ENCODE peak calls at places on chromosomes 7 and 10, in five cellular contexts. One of them, this sample, is unnamed.

GRCh38 chr10:99652800-99653390 is 6.4 kb upstream of the ENTPD7 start:
- DNase-seq in foreskin fibroblast: no peak
- DNase-seq in mucosa of descending colon: no peak
- DNase-seq in kidney: no peak
- DNase-seq in cardiac muscle cell: no peak
- DNase-seq in this sample: no peak

GRCh38 chr7:55109384-55110167 is 90.8 kb downstream of the EGFR start:
- DNase-seq in foreskin fibroblast: no peak
- DNase-seq in mucosa of descending colon: no peak
- DNase-seq in kidney: no peak
- DNase-seq in cardiac muscle cell: peak
- DNase-seq in this sample: no peak

GRCh38 chr7:29977926-29978652 is 11.5 kb downstream of the SCRN1 start:
- DNase-seq in foreskin fibroblast: no peak
- DNase-seq in mucosa of descending colon: no peak
- DNase-seq in kidney: no peak
- DNase-seq in cardiac muscle cell: no peak
- DNase-seq in this sample: peak

GRCh38 chr7:139823855-139824670 is 5.0 kb upstream of the TBXAS1 start:
- DNase-seq in foreskin fibroblast: peak
- DNase-seq in mucosa of descending colon: peak
- DNase-seq in kidney: no peak
- DNase-seq in cardiac muscle cell: peak
- DNase-seq in this sample: no peak

GRCh38 chr7:12893292-12893691 is 205.9 kb downstream of the ARL4A start:
- DNase-seq in foreskin fibroblast: peak
- DNase-seq in mucosa of descending colon: no peak
- DNase-seq in kidney: no peak
- DNase-seq in cardiac muscle cell: no peak
- DNase-seq in this sample: no peak

GRCh38 chr10:125093199-125093841 is 67.0 kb downstream of the CTBP2 start:
- DNase-seq in foreskin fibroblast: peak
- DNase-seq in mucosa of descending colon: no peak
- DNase-seq in kidney: peak
- DNase-seq in cardiac muscle cell: peak
- DNase-seq in this sample: no peak

GRCh38 chr10:118594392-118595063 is 920 bp downstream of the PRLHR start:
- DNase-seq in foreskin fibroblast: peak
- DNase-seq in mucosa of descending colon: peak
- DNase-seq in kidney: peak
- DNase-seq in cardiac muscle cell: peak
- DNase-seq in this sample: peak

GRCh38 chr7:71372991-71373390 is 241.0 kb downstream of the GALNT17 start:
- DNase-seq in foreskin fibroblast: no peak
- DNase-seq in mucosa of descending colon: no peak
- DNase-seq in kidney: no peak
- DNase-seq in cardiac muscle cell: no peak
- DNase-seq in this sample: no peak

GRCh38 chr7:50349963-50350944 is 45.7 kb downstream of the IKZF1 start:
- DNase-seq in foreskin fibroblast: no peak
- DNase-seq in mucosa of descending colon: no peak
- DNase-seq in kidney: no peak
- DNase-seq in cardiac muscle cell: no peak
- DNase-seq in this sample: no peak

GRCh38 chr7:90222811-90223725 is 11.5 kb downstream of the STEAP2 start:
- DNase-seq in foreskin fibroblast: peak
- DNase-seq in mucosa of descending colon: no peak
- DNase-seq in kidney: no peak
- DNase-seq in cardiac muscle cell: peak
- DNase-seq in this sample: no peak

GRCh38 chr7:150855046-150855445 is 2.7 kb downstream of the AOC1 start:
- DNase-seq in foreskin fibroblast: no peak
- DNase-seq in mucosa of descending colon: no peak
- DNase-seq in kidney: no peak
- DNase-seq in cardiac muscle cell: no peak
- DNase-seq in this sample: no peak

GRCh38 chr7:131919920-131920709 is 363.7 kb upstream of the PODXL start:
- DNase-seq in foreskin fibroblast: no peak
- DNase-seq in mucosa of descending colon: no peak
- DNase-seq in kidney: no peak
- DNase-seq in cardiac muscle cell: no peak
- DNase-seq in this sample: no peak

GRCh38 chr10:50788951-50789904 is 49.5 kb downstream of the ASAH2B start:
- DNase-seq in foreskin fibroblast: peak
- DNase-seq in mucosa of descending colon: no peak
- DNase-seq in kidney: no peak
- DNase-seq in cardiac muscle cell: peak
- DNase-seq in this sample: peak
- TF ChIP-seq CTCF in foreskin fibroblast: peak
- TF ChIP-seq CTCF in mucosa of descending colon: no peak
- TF ChIP-seq CTCF in kidney: peak
- TF ChIP-seq CTCF in cardiac muscle cell: peak
- TF ChIP-seq CTCF in this sample: peak

GRCh38 chr7:41098846-41099245 is 604.0 kb downstream of the INHBA start:
- DNase-seq in foreskin fibroblast: no peak
- DNase-seq in mucosa of descending colon: no peak
- DNase-seq in kidney: no peak
- DNase-seq in cardiac muscle cell: no peak
- DNase-seq in this sample: no peak
- TF ChIP-seq CTCF in foreskin fibroblast: no peak
- TF ChIP-seq CTCF in mucosa of descending colon: no peak
- TF ChIP-seq CTCF in kidney: no peak
- TF ChIP-seq CTCF in cardiac muscle cell: no peak
- TF ChIP-seq CTCF in this sample: no peak

DNA sequence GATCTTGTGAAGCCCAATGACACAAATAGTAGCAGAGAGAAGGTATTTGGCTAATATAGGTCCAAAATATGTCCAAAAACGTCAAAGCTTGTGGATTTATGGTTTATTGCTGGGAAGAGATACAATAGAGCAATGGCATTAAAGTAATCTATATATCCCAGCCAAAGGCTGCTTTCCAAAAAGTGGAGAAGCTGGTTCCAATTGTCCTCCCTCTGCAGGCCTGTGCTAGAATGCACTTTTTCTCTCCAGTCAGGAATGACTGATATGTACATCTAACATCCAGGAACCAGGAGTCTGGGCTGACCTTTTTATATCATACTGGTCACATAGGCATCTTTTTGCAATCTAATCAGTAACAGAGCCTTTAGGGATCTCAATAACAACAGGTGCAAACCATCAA is 167.1 kb upstream of the FAM3C start:
- DNase-seq in foreskin fibroblast: peak
- DNase-seq in mucosa of descending colon: no peak
- DNase-seq in kidney: no peak
- DNase-seq in cardiac muscle cell: no peak
- DNase-seq in this sample: peak
- TF ChIP-seq CTCF in foreskin fibroblast: peak
- TF ChIP-seq CTCF in mucosa of descending colon: no peak
- TF ChIP-seq CTCF in kidney: no peak
- TF ChIP-seq CTCF in cardiac muscle cell: peak
- TF ChIP-seq CTCF in this sample: peak

DNA sequence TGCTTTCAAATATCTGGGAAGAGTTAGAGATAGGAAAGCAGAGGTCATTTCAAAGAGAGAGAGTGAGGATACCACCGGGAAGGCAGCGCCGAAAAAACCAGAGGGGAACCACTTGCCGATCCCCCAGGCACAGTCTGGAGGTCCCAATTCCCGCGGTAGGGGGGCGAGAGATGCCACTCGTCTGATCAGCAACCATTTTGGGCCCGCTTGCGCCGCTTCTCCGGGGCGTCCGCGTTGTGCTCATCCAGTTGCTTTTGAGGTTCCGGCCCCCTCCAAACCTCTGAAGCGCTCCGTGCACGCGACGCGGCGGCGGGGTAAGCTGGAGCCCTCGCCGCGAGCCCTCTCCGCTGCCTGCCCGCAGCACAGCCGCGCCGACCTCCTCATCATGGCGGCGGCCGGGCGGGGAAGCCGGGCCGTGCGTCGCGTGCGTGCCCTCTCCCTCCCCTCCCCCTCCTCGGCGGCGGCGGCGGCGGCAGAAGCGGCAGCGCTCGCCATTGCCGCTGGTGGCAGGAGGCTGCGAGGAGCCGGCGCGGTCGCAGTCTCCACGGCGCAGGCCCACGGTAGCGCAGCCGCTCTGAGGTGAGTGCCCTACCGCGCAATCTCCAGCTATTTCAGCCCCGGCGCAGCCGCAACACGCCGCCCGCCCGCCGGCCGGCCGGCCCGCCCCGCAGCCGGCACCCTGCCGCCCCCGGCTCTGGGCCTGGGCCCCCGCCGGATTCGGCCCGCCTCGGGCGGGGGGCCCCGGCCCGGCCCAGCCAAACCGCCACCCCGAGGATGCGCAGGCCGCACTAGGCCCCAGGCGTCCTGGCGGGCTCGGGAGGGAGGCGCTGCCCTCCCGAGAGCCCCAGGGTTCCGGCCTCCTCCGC is at the start of gene NRF1:
- DNase-seq in foreskin fibroblast: peak
- DNase-seq in mucosa of descending colon: peak
- DNase-seq in kidney: peak
- DNase-seq in cardiac muscle cell: peak
- DNase-seq in this sample: peak
- TF ChIP-seq CTCF in foreskin fibroblast: no peak
- TF ChIP-seq CTCF in mucosa of descending colon: peak
- TF ChIP-seq CTCF in kidney: peak
- TF ChIP-seq CTCF in cardiac muscle cell: peak
- TF ChIP-seq CTCF in this sample: no peak